ENCODE peak calls at places on chromosome 19, in seven cellular contexts. D is left ventricle myocardium inferior, U is testis, E is cardiac muscle cell, T is tibial nerve, I is transverse colon, S is heart left ventricle. R is an unnamed sample. For H3K4me1, the result is how much of the 10 kb centered on the place peaks cover.

GRCh38 chr19:33396701-33397535 is 23.4 kb downstream of the CEBPG start:
- DNase-seq in T (no peak), S (peak), U (no peak), D (peak), E (no peak), I (no peak), R (peak)

GRCh38 chr19:13102666-13103584 is at the start of gene LYL1:
- DNase-seq in S (peak), E (peak), U (peak), D (peak), T (no peak), I (peak), R (peak)

GRCh38 chr19:18273566-18274302 is 518 bp downstream of the IQCN start:
- DNase-seq in T (no peak), S (no peak), E (no peak), D (no peak), U (no peak), I (no peak), R (no peak)

GRCh38 chr19:30696514-30696913 is 324.3 kb downstream of the ZNF536 start:
- DNase-seq in E (peak), U (no peak), I (no peak), D (no peak), T (no peak), S (peak), R (peak)

GRCh38 chr19:15721208-15721607 is 6.6 kb upstream of the OR10H2 start:
- DNase-seq in I (no peak), U (no peak), E (no peak), D (no peak), T (no peak), S (no peak), R (no peak)

GRCh38 chr19:2187164-2187563 is 23.4 kb downstream of the DOT1L start:
- DNase-seq in S (no peak), I (no peak), T (no peak), E (no peak), U (no peak), D (no peak), R (no peak)

GRCh38 chr19:6509118-6509971 is 7.2 kb upstream of the TUBB4A start:
- DNase-seq in U (peak), T (peak), E (no peak), S (peak), I (no peak), D (peak), R (no peak)

GRCh38 chr19:16001481-16002312 is 52.9 kb downstream of the OR10H4 start:
- DNase-seq in S (no peak), D (no peak), T (no peak), U (no peak), I (peak), E (no peak), R (no peak)

GRCh38 chr19:13507053-13507611 is 853 bp upstream of the CACNA1A start:
- DNase-seq in D (no peak), I (no peak), T (no peak), U (no peak), E (peak), S (no peak), R (peak)

GRCh38 chr19:14433454-14434156 is 499 bp downstream of the PKN1 start:
- DNase-seq in E (no peak), I (peak), U (peak), T (no peak), S (peak), D (no peak), R (peak)

GRCh38 chr19:1474765-1475351 is 4.2 kb downstream of the C19orf25 start:
- DNase-seq in E (no peak), U (no peak), T (no peak), I (no peak), S (peak), D (no peak), R (no peak)

GRCh38 chr19:58474291-58474996 is 1.7 kb upstream of the ZNF446 start:
- DNase-seq in T (no peak), E (no peak), I (no peak), U (no peak), S (no peak), D (no peak), R (no peak)

GRCh38 chr19:55485439-55486011 is 537 bp downstream of the NAT14 start:
- DNase-seq in U (no peak), I (no peak), D (no peak), T (no peak), S (no peak), E (no peak), R (peak)
- TF ChIP-seq CTCF in U (no peak), I (no peak), D (no peak), T (no peak), S (no peak), E (no peak), R (no peak)

GRCh38 chr19:38676878-38677646 is 29.6 kb downstream of the ACTN4 start:
- DNase-seq in U (no peak), T (no peak), E (no peak), I (no peak), S (no peak), D (no peak), R (no peak)
- H3K4me1 ChIP-seq in U (under half), T (half or more), E (under half), I (half or more), S (half or more), D (half or more), R (under half)

DNA sequence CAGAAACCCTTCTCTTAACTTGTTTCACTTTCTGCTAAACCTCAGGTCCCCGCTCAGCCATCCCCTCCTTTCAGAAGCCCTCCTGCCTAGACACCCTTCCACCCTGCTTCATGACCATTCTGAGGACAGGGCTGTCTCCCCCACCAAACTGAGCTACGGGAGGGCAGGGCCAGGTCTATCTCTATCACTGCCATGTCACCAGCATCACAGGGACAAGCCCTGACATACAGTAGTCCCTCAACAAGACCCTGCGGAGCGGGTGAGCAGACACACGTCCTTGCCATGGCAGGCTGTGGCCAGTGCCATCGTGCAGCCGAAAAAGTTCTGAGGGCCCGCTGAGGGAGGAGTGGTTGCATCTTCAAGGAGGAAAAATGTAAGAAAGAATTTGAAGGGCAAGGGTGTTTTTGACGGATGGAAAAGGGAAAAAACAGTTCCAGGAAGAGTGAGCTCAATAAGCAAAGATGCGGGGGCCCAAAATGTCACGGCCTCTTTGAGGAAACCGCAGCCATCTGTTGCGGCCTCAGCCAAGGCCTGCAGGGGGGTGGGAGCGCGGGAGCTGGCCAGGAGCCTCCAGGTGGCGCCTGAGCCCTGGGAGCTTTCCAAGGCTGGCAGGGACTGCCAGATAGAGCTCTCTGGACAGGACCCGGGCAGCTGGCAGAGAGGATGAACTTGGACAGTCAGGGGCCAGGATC is 8.1 kb downstream of the PTGIR start:
- DNase-seq in T (no peak), S (peak), U (peak), E (peak), I (peak), D (peak), R (peak)
- TF ChIP-seq CTCF in T (no peak), S (peak), U (no peak), E (peak), I (peak), D (peak), R (peak)

DNA sequence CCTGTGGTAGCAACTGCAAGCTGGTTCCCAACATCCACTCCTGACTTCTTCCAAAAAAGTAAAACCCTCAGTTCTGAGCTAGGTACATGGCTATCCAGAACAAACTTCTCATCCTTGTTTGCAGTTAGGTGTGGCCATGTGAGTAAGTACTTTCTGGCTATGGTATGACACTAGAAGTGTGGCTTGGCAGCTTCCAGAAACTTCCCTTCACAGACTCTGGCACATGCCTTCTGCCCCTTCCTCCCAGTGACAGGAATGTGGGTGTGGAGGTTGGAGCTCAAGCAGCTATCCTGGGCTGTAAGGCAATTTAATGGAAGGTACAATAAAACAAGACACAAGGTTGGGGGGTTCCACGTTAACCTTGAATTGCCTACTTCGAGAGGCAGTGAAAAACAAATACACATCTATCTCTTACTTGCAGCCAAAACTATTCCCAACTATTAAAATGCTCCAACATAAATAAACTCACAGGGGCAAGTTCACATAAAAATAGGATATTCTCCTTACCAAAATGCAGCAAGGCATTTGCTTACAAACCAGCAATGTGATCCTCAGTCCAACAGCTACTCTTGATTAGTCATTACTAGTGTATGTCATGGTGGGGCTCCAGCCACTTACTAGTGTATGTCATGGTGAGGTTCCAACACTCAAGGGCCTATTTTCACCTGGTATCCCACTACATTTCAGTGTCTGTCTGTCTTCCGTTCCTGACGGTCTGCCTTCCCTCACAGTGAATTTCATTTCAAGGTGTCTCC is 3.1 kb downstream of the SMG9 start:
- DNase-seq in S (no peak), U (no peak), I (no peak), D (no peak), T (no peak), E (no peak), R (no peak)
- H3K4me1 ChIP-seq in S (under half), U (under half), I (under half), D (under half), T (under half), E (under half), R (under half)

GRCh38 chr19:35958660-35959039 is 22.5 kb downstream of the LRFN3 start:
- DNase-seq in S (no peak), T (no peak), E (no peak), I (no peak), D (no peak), U (no peak), R (peak)

GRCh38 chr19:35959968-35960320 is 23.8 kb downstream of the LRFN3 start:
- DNase-seq in E (no peak), D (no peak), S (no peak), I (no peak), U (no peak), T (no peak), R (peak)

GRCh38 chr19:35960432-35960972 is 24.3 kb downstream of the LRFN3 start:
- DNase-seq in U (no peak), S (no peak), I (no peak), E (no peak), D (no peak), T (no peak), R (no peak)

GRCh38 chr19:35955881-35956634 is 19.9 kb downstream of the LRFN3 start:
- DNase-seq in T (no peak), D (no peak), S (no peak), E (no peak), U (no peak), I (no peak), R (no peak)

GRCh38 chr19:35959040-35959967 is 23.1 kb downstream of the LRFN3 start:
- DNase-seq in S (peak), T (no peak), E (no peak), D (peak), I (peak), U (peak), R (peak)
- TF ChIP-seq CTCF in S (peak), T (peak), E (peak), D (peak), I (peak), U (no peak), R (peak)

DNA sequence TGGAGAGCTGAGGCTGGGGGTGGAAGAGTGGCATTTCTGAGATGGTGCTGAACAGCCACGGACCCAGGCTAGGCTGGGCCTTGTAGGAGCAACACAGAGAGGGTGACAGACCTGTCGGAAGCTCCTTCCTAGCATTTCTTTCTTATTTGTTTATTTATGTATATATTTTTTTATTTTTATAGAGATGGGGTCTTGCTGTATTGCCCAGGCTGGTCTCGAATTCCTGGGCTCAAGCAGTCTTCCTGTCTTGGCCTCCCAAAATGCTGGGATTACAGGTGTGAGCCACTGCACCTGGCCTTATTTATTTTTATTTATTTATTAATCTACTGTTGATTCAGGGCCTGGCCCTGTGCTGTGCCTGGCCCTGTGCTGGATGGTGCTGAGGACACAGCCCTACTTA is 6.5 kb downstream of the CIC start:
- DNase-seq in T (no peak), D (no peak), U (no peak), I (no peak), E (no peak), S (no peak), R (no peak)
- H3K4me1 ChIP-seq in T (half or more), D (half or more), U (under half), I (under half), E (under half), S (under half), R (under half)

GRCh38 chr19:28984315-28984714 is 228.6 kb downstream of the UQCRFS1 start:
- DNase-seq in D (no peak), E (no peak), T (no peak), I (no peak), S (no peak), U (no peak), R (peak)

GRCh38 chr19:28977826-28978225 is 235.1 kb downstream of the UQCRFS1 start:
- DNase-seq in U (no peak), E (no peak), D (no peak), T (no peak), I (no peak), S (no peak), R (peak)

GRCh38 chr19:28985201-28985600 is 227.8 kb downstream of the UQCRFS1 start:
- DNase-seq in I (no peak), S (no peak), U (no peak), T (no peak), D (no peak), E (no peak), R (peak)

GRCh38 chr19:28981994-28982393 is 231.0 kb downstream of the UQCRFS1 start:
- DNase-seq in E (no peak), S (no peak), U (no peak), I (no peak), T (no peak), D (no peak), R (no peak)

DNA sequence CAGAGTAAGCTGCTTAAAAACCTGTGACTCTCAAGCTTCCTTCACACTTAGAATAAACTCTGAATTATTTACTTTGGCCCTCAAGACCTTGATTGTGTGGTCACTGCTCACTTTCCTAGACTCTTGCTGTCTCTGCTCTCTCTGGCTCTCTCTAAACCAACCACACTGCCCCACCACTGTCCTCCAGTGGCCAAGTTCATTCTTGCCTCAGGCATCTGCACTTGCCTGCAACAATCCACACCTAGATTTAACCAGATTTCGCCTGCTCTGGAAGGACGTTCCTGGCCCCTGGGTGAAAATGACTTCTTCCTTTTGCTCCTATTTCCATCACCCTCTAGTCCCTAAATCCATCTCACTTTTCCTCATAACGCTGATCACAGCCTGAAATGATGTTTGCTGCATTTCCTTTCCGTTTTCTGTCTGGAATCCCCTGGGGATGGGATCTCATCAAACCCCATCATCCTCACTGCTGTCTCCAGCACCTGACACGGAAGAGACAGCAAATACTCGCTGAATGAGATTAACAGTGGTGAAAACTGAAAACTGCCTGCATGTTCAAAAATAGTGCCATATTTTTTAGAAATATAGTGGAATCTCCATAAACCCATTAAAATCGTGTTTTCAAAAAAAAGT is 232.6 kb downstream of the UQCRFS1 start:
- DNase-seq in U (no peak), I (no peak), D (no peak), S (no peak), T (no peak), E (peak), R (peak)
- TF ChIP-seq CTCF in U (no peak), I (no peak), D (peak), S (peak), T (no peak), E (peak), R (peak)

DNA sequence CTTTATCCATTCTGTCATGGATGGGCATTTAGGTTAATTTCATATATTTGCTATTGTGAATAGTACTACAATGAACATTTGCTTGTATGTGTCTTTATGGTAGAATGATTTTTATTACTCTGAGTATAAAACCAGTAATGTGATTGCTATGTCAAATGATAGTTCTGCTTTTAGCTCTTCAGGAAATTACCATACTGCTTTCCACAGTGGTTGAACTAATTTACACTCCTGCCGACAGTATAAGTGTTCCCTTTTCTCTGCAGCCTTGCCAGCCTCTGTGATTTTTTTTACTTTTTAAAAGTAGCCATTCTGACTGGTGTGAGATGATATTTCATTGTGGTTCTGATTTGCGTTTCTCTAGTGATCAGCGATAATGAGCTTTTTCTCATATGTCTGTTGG is 6.5 kb downstream of the SIGLEC7 start:
- DNase-seq in D (no peak), I (no peak), T (no peak), E (no peak), S (no peak), U (no peak), R (no peak)
- H3K4me1 ChIP-seq in D (under half), I (under half), T (under half), E (under half), S (under half), U (under half), R (under half)

GRCh38 chr19:8113017-8113416 is 36.4 kb downstream of the FBN3 start:
- DNase-seq in I (no peak), T (no peak), D (no peak), E (no peak), S (no peak), U (no peak), R (no peak)

GRCh38 chr19:8120636-8121480 is 28.5 kb downstream of the FBN3 start:
- DNase-seq in T (no peak), I (no peak), S (no peak), D (no peak), U (no peak), E (no peak), R (peak)

GRCh38 chr19:8115805-8116396 is 33.5 kb downstream of the FBN3 start:
- DNase-seq in U (peak), T (no peak), E (no peak), S (no peak), I (no peak), D (no peak), R (no peak)

GRCh38 chr19:8117991-8118390 is 31.4 kb downstream of the FBN3 start:
- DNase-seq in S (no peak), I (no peak), U (no peak), D (no peak), E (no peak), T (no peak), R (no peak)

DNA sequence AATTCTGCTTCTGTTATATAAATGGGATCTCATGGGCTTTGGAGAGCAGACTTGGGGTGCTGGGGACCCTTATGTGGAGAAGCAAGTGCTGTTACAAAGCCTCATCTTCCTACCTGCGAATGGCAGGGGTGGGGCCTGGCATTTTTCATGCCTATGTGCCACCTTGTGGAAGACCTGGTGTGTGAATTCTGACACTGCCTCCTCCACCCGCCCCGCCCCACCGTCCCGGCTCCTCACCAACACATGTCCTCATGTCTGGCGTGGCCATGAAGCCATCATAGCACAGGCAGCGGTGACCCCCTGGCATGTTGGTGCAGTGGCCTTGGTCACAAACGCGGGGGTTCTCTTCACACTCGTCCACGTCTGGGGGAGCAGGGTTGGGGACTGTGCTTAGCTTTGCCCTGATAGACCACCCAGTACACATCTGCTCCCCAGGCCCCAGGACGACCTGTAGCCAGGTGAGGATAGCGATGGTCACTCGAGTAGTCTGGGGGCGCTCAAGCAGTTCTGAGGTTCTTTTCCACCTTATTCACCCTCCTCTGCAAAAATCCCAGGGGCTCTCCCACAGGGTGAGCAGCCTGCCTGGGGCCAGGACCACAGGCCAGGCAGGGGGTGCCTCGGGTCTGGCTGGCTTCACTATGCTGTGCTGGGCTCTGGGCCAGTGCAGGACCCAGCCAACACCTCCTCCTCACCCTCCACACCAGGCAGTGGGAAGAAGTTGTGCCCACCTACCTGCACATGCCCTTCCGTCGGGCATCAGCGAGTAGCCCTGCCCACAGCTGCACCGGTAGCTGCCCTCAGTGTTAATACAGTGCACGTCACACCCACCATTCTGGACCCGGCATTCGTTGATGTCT is 32.7 kb downstream of the FBN3 start:
- DNase-seq in D (no peak), U (no peak), T (no peak), S (no peak), E (no peak), I (no peak), R (no peak)
- TF ChIP-seq CTCF in D (no peak), U (no peak), T (no peak), S (no peak), E (no peak), I (no peak), R (no peak)

DNA sequence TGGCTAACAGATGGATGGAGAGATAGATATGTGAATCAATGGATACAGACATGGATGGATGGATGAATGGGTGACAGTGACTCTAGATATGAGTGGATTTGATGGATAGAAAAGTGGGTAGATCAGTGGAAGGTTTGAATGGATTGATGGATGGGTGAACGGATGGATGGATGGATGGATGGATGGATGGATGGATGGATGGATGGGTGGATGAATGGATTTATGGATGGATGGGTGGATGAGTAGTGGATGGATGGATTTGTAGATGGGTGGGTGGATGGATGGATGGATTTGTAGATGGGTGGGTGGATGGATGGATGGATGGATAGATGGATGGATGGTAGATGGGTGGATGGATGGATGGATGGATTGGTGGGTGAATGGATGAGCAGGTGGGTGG is 6.8 kb downstream of the CELF5 start:
- DNase-seq in E (no peak), S (no peak), I (no peak), U (no peak), T (no peak), D (no peak), R (no peak)
- H3K4me1 ChIP-seq in E (under half), S (under half), I (under half), U (under half), T (under half), D (under half), R (under half)